ENCODE peak calls at places on chromosomes 3 and 15, in four cellular contexts. Y is mucosa of descending colon, A is OCI-LY7, Q is endothelial cell. W is an unnamed sample.

GRCh38 chr3:45988804-45989203 is 6.8 kb downstream of the FYCO1 start:
- DNase-seq in Q (no peak), A (no peak), Y (no peak), W (no peak)

GRCh38 chr3:51955175-51955892 is at the start of gene GPR62:
- DNase-seq in Q (no peak), A (no peak), Y (peak), W (peak)

GRCh38 chr15:39682366-39682765 is 100.3 kb downstream of the FSIP1 start:
- DNase-seq in Q (no peak), Y (no peak), A (no peak), W (no peak)

GRCh38 chr3:144031938-144032337 is 60.3 kb downstream of the DIPK2A start:
- DNase-seq in Y (no peak), A (no peak), Q (no peak), W (no peak)

GRCh38 chr3:128502712-128503111 is 9.7 kb upstream of the GATA2 start:
- DNase-seq in Q (no peak), A (no peak), Y (no peak), W (no peak)

GRCh38 chr3:99637381-99638111 is 848 bp upstream of the COL8A1 start:
- DNase-seq in Q (peak), A (no peak), Y (no peak), W (no peak)

GRCh38 chr3:14948609-14949038 is 1.2 kb downstream of the NR2C2 start:
- DNase-seq in Y (no peak), Q (no peak), A (no peak), W (no peak)

GRCh38 chr15:59688383-59688887 is 685 bp downstream of the BNIP2 start:
- DNase-seq in A (peak), Q (no peak), Y (no peak), W (no peak)

GRCh38 chr3:55629432-55629831 is 142.3 kb upstream of the WNT5A start:
- DNase-seq in Q (no peak), A (no peak), Y (peak), W (peak)

GRCh38 chr3:140911822-140912221 is 29.8 kb upstream of the SLC25A36 start:
- DNase-seq in A (no peak), Q (no peak), Y (no peak), W (no peak)

GRCh38 chr3:114499986-114500385 is 206.2 kb downstream of the TIGIT start:
- DNase-seq in Y (no peak), Q (no peak), A (no peak), W (no peak)

GRCh38 chr15:91151781-91152563 is 51.9 kb downstream of the SV2B start:
- DNase-seq in Y (no peak), A (no peak), Q (no peak), W (no peak)

GRCh38 chr3:105504440-105504951 is 137.8 kb downstream of the ALCAM start:
- DNase-seq in Y (no peak), A (no peak), Q (no peak), W (no peak)

GRCh38 chr3:139265131-139266016 is 78.4 kb upstream of the MRPS22 start:
- DNase-seq in A (no peak), Q (no peak), Y (no peak), W (no peak)

GRCh38 chr3:65130782-65131181 is 443.0 kb upstream of the ADAMTS9 start:
- DNase-seq in Y (no peak), Q (no peak), A (no peak), W (no peak)

GRCh38 chr3:4712109-4712508 is 219.0 kb downstream of the ITPR1 start:
- DNase-seq in Q (no peak), Y (no peak), A (no peak), W (no peak)

GRCh38 chr15:84878504-84878903 is 6.0 kb upstream of the SLC28A1 start:
- DNase-seq in Y (no peak), A (peak), Q (peak), W (peak)

GRCh38 chr3:36381311-36381956 is 1.1 kb downstream of the STAC start:
- DNase-seq in A (no peak), Y (no peak), Q (no peak), W (no peak)

GRCh38 chr15:63052961-63053698 is 10.6 kb downstream of the TPM1 start:
- DNase-seq in Q (no peak), Y (no peak), A (no peak), W (no peak)

GRCh38 chr3:81245505-81245904 is 515.9 kb downstream of the GBE1 start:
- DNase-seq in Y (no peak), Q (no peak), A (no peak), W (no peak)

GRCh38 chr3:158352551-158352950 is 218.4 kb upstream of the MLF1 start:
- DNase-seq in A (peak), Q (no peak), Y (no peak), W (no peak)

GRCh38 chr3:191369081-191370010 is 39.0 kb upstream of the UTS2B start:
- DNase-seq in Y (no peak), A (no peak), Q (no peak), W (no peak)

DNA sequence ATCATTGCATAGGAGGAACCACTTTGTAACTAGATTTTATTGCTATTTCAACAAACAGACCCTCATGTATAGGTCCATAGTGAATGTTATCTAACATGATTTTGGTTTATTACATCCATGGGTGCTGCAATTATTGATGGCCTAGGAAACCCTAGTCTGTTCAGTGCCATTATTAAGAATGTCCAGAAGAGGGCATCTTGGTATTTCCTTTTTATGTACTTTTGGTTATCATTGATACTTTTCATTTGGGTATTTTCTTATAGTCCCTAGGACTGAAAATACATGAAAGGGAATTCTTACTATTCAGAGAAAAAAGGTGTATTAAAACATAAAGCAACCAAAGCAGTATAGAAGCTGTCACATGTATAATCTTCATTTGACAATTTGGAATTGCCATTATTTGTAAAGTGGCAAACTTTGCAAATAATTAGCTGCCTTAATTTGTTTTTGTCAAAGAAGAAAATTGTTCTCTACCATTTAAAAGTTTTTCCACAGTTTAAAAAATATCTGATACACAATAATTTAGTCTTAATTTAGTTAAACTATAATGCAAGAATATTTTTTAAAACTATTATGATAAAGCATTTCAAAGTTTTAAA is 48.7 kb downstream of the CNOT10 start:
- DNase-seq in A (peak), Y (no peak), Q (no peak), W (no peak)
- TF ChIP-seq CTCF in A (peak), Y (no peak), Q (peak), W (peak)

GRCh38 chr3:72262707-72263106 is 477.8 kb upstream of the PROK2 start:
- DNase-seq in A (no peak), Y (no peak), Q (no peak), W (no peak)

GRCh38 chr3:72261566-72262564 is 476.9 kb upstream of the PROK2 start:
- DNase-seq in A (no peak), Q (no peak), Y (no peak), W (no peak)

GRCh38 chr3:72265661-72266370 is 480.9 kb upstream of the PROK2 start:
- DNase-seq in Y (no peak), A (no peak), Q (no peak), W (no peak)

GRCh38 chr3:72263223-72264015 is 478.5 kb upstream of the PROK2 start:
- DNase-seq in A (no peak), Y (no peak), Q (no peak), W (no peak)

GRCh38 chr3:72265250-72265649 is 480.3 kb upstream of the PROK2 start:
- DNase-seq in Q (no peak), Y (no peak), A (peak), W (no peak)
- TF ChIP-seq CTCF in Q (no peak), Y (no peak), A (peak), W (peak)

GRCh38 chr3:123883656-123884257 is 375 bp downstream of the MYLK start:
- DNase-seq in Y (peak), Q (peak), A (no peak), W (no peak)
- TF ChIP-seq CTCF in Y (no peak), Q (no peak), A (no peak), W (no peak)

GRCh38 chr3:17979248-17979647 is 236.8 kb upstream of the TBC1D5 start:
- DNase-seq in Q (peak), A (peak), Y (no peak), W (no peak)
- TF ChIP-seq CTCF in Q (no peak), A (peak), Y (no peak), W (no peak)

GRCh38 chr3:9139366-9139765 is 110.1 kb downstream of the SRGAP3 start:
- DNase-seq in Q (no peak), Y (no peak), A (no peak), W (no peak)

GRCh38 chr3:9135930-9136525 is 113.4 kb downstream of the SRGAP3 start:
- DNase-seq in Q (peak), Y (no peak), A (no peak), W (no peak)

GRCh38 chr3:9130318-9131110 is 118.9 kb downstream of the SRGAP3 start:
- DNase-seq in A (no peak), Y (no peak), Q (no peak), W (no peak)

GRCh38 chr3:9136746-9137434 is 112.6 kb downstream of the SRGAP3 start:
- DNase-seq in Y (no peak), A (no peak), Q (no peak), W (no peak)

DNA sequence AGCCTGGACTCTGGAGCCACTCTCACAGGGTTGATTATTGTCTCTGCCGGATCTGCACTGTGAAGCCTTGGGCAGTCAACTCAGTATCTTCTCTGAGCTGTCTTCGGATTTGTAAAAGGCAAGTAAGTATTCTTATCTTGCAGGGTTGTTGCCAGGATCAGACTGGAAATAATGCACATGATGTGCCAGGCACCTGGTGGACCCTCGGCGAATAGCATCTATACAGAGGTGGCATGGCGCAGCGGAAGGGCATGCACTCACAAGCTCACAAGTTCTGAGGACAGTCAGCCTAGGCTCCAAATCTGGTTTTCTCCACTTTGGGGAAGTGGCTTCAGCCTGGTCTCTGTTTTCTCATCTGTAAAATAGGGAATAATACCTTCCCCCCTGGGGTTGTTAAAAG is 113.9 kb downstream of the SRGAP3 start:
- DNase-seq in Q (no peak), Y (no peak), A (no peak), W (no peak)
- TF ChIP-seq CTCF in Q (no peak), Y (no peak), A (no peak), W (no peak)

GRCh38 chr15:76333720-76334437 is 2.7 kb upstream of the ISL2 start:
- DNase-seq in A (no peak), Q (no peak), Y (no peak), W (no peak)
- TF ChIP-seq CTCF in A (peak), Q (no peak), Y (no peak), W (no peak)

GRCh38 chr15:70892912-70893560 is 410 bp downstream of the LRRC49 start:
- DNase-seq in Q (peak), A (no peak), Y (peak), W (no peak)
- TF ChIP-seq CTCF in Q (no peak), A (peak), Y (no peak), W (peak)

GRCh38 chr3:30643763-30644462 is 37.5 kb downstream of the TGFBR2 start:
- DNase-seq in A (peak), Q (no peak), Y (peak), W (no peak)

GRCh38 chr3:30646961-30647752 is 40.8 kb downstream of the TGFBR2 start:
- DNase-seq in Q (no peak), A (no peak), Y (no peak), W (no peak)

GRCh38 chr3:30644615-30645014 is 38.2 kb downstream of the TGFBR2 start:
- DNase-seq in Q (no peak), A (peak), Y (no peak), W (no peak)

GRCh38 chr3:30645077-30645476 is 38.7 kb downstream of the TGFBR2 start:
- DNase-seq in Y (no peak), Q (no peak), A (no peak), W (no peak)

DNA sequence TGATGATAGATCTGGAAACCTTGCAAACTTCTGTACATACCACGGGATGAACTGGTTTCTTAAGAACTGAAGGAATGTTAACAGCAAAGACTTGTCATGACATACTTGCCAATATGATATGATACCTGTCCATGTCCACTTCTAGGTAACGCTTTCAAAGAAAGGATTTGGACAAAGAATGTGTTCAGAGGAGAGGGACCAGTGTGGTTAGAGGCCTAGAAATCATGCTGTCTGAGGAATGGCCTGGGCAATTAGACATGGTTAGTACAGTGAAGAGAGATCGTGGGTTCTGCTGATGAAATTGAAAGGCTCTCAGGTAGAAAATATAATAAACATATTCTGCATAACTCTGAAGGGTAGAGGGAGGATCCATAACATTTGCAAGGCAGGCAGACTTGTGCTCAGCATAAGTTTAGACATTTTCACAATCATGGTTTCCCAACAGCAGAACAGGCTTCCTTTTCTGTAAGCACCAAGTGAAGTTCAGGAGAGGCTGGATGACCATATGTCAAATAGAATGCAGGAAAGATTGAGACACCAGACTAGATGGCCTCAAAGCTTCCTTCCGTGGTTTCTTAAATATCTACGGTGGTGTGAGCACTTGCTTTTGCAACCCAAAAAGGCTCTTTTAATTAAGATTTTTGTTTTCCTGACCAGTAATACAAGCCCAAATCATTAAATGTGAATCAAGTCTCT is 39.9 kb downstream of the TGFBR2 start:
- DNase-seq in Q (no peak), Y (no peak), A (no peak), W (no peak)
- TF ChIP-seq CTCF in Q (no peak), Y (no peak), A (no peak), W (no peak)

DNA sequence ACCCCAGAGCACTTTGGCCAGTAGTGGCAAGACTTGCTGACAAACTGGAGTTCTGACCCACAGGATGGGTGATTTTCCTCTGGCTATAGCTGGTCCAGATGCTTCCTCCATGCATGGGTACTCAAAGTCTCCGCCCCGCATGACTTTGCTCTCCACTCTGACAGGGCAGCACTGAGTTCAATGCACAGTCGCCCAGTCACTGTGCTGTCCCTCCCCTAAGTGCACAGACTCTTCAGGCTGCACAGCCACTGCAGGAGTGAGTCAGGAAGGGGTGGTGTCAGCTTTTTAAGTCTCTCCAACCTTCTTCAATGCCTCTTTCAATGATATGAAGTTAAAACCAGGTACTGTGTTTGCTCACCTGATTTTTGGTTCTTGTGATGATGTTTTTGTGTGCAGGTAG is 17.8 kb downstream of the TEX9 start:
- DNase-seq in Q (no peak), A (no peak), Y (no peak), W (no peak)
- TF ChIP-seq CTCF in Q (no peak), A (no peak), Y (no peak), W (no peak)

W was measured in upper lobe of right lung.